ENCODE peak calls at places on chromosomes 3 and 15, in five cellular contexts. K, C, D, Z and I are unnamed samples.

GRCh38 chr3:121821421-121822199 is 13.2 kb downstream of the IQCB1 start:
- DNase-seq in C (no peak), Z (no peak), K (no peak), D (no peak), I (no peak)

GRCh38 chr3:183698760-183699159 is 1.2 kb downstream of the YEATS2 start:
- DNase-seq in Z (no peak), D (no peak), C (no peak), K (no peak), I (no peak)

GRCh38 chr3:178203152-178203551 is 333.1 kb upstream of the KCNMB2 start:
- DNase-seq in Z (no peak), D (no peak), K (no peak), C (no peak), I (no peak)

GRCh38 chr3:27307566-27307965 is 61.6 kb downstream of the NEK10 start:
- DNase-seq in D (no peak), C (no peak), K (no peak), Z (no peak), I (no peak)

GRCh38 chr3:156180077-156180476 is 59.7 kb downstream of the KCNAB1 start:
- DNase-seq in D (no peak), C (no peak), Z (no peak), K (no peak), I (no peak)

GRCh38 chr15:91965501-91966180 is 112.1 kb downstream of the SLCO3A1 start:
- DNase-seq in C (no peak), K (no peak), Z (no peak), D (no peak), I (no peak)

GRCh38 chr3:57572096-57572495 is 16.0 kb downstream of the PDE12 start:
- DNase-seq in K (no peak), C (no peak), Z (no peak), D (no peak), I (no peak)

GRCh38 chr15:42712584-42712983 is 24.3 kb downstream of the CDAN1 start:
- DNase-seq in K (peak), Z (no peak), D (no peak), C (no peak), I (no peak)

GRCh38 chr15:50176869-50177268 is 5.1 kb upstream of the SLC27A2 start:
- DNase-seq in Z (no peak), C (no peak), D (no peak), K (no peak), I (no peak)

GRCh38 chr15:85006201-85006600 is 24.5 kb downstream of the PDE8A start:
- DNase-seq in D (no peak), K (no peak), Z (no peak), C (no peak), I (no peak)

GRCh38 chr3:120568198-120568523 is 28.0 kb upstream of the NDUFB4 start:
- DNase-seq in D (no peak), K (no peak), C (no peak), Z (no peak), I (no peak)

GRCh38 chr3:96961576-96961975 is 147.2 kb downstream of the EPHA6 start:
- DNase-seq in K (no peak), C (no peak), Z (no peak), D (no peak), I (no peak)
- TF ChIP-seq CTCF in K (no peak), C (no peak), Z (no peak), D (no peak), I (no peak)

GRCh38 chr15:31145271-31145911 is 43.9 kb upstream of the TRPM1 start:
- DNase-seq in K (no peak), C (no peak), D (no peak), Z (no peak), I (no peak)
- TF ChIP-seq CTCF in K (no peak), C (no peak), D (no peak), Z (no peak), I (no peak)

DNA sequence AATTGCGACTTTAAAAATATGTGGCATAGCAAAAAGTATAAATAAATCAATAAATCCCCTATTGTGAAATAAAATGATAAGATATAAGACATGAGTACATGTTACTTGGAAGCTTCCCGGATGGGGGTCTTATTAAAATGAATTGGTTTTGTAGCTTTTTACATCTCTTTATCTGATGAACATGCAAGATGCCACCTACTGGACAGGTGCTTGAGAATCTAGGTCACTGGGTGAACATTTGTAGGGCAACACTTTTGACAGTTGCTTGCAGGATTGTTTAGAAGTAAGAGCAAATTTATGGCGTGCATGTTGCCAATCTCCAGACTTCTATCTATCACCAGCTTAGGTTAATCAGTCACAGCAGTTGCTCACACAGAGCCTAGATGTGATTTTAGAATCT is 362.7 kb upstream of the SUCLG2 start:
- DNase-seq in Z (no peak), D (no peak), K (no peak), C (no peak), I (no peak)
- TF ChIP-seq CTCF in Z (peak), D (no peak), K (no peak), C (no peak), I (no peak)

GRCh38 chr3:64685800-64686445 is 1.9 kb downstream of the ADAMTS9 start:
- DNase-seq in C (no peak), D (peak), K (peak), Z (peak), I (no peak)
- TF ChIP-seq CTCF in C (no peak), D (no peak), K (peak), Z (peak), I (no peak)

GRCh38 chr3:16365454-16366128 is 100.6 kb downstream of the OXNAD1 start:
- DNase-seq in D (no peak), C (no peak), Z (no peak), K (no peak), I (no peak)

GRCh38 chr3:16364323-16364722 is 99.3 kb downstream of the OXNAD1 start:
- DNase-seq in D (no peak), C (no peak), K (no peak), Z (no peak), I (no peak)

GRCh38 chr3:16364963-16365362 is 100.0 kb downstream of the OXNAD1 start:
- DNase-seq in Z (no peak), D (no peak), K (no peak), C (no peak), I (no peak)

GRCh38 chr3:16369247-16369646 is 104.2 kb downstream of the OXNAD1 start:
- DNase-seq in C (no peak), Z (no peak), D (no peak), K (no peak), I (no peak)

GRCh38 chr3:16366581-16366980 is 101.6 kb downstream of the OXNAD1 start:
- DNase-seq in Z (no peak), C (no peak), D (no peak), K (no peak), I (no peak)
- TF ChIP-seq CTCF in Z (no peak), C (no peak), D (no peak), K (no peak), I (peak)

GRCh38 chr3:74897006-74897405 is 282.5 kb upstream of the CNTN3 start:
- DNase-seq in Z (no peak), D (no peak), K (no peak), C (no peak), I (no peak)
- TF ChIP-seq CTCF in Z (no peak), D (no peak), K (peak), C (no peak), I (no peak)